ENCODE peak calls at places on chromosomes 11 and 22, in eight cellular contexts. One of them, this sample, is unnamed.

GRCh38 chr11:65498977-65499712 is at the start of gene MALAT1:
- DNase-seq in NCI-H1436: peak
- DNase-seq in colonic mucosa: peak
- DNase-seq in AG04449: no peak
- DNase-seq in GM03348: peak
- DNase-seq in T1000: peak
- DNase-seq in heart right ventricle: peak
- DNase-seq in T follicular helper cell: peak
- DNase-seq in this sample: no peak

GRCh38 chr22:28229566-28230483 is 310.8 kb upstream of the PITPNB start:
- DNase-seq in T follicular helper cell: no peak
- DNase-seq in NCI-H1436: no peak
- DNase-seq in AG04449: no peak
- DNase-seq in heart right ventricle: no peak
- DNase-seq in GM03348: peak
- DNase-seq in T1000: no peak
- DNase-seq in colonic mucosa: no peak
- DNase-seq in this sample: no peak

GRCh38 chr11:126277780-126278179 is 5.1 kb upstream of the TIRAP start:
- DNase-seq in heart right ventricle: no peak
- DNase-seq in T1000: no peak
- DNase-seq in colonic mucosa: no peak
- DNase-seq in AG04449: no peak
- DNase-seq in T follicular helper cell: no peak
- DNase-seq in NCI-H1436: no peak
- DNase-seq in GM03348: no peak
- DNase-seq in this sample: no peak

GRCh38 chr22:44191036-44191454 is 10.3 kb downstream of the PARVG start:
- DNase-seq in NCI-H1436: no peak
- DNase-seq in AG04449: no peak
- DNase-seq in colonic mucosa: no peak
- DNase-seq in T1000: no peak
- DNase-seq in GM03348: peak
- DNase-seq in T follicular helper cell: no peak
- DNase-seq in heart right ventricle: no peak
- DNase-seq in this sample: no peak

GRCh38 chr11:61149624-61150615 is 11.3 kb downstream of the VPS37C start:
- DNase-seq in GM03348: no peak
- DNase-seq in T follicular helper cell: no peak
- DNase-seq in AG04449: no peak
- DNase-seq in T1000: no peak
- DNase-seq in heart right ventricle: no peak
- DNase-seq in colonic mucosa: no peak
- DNase-seq in NCI-H1436: no peak
- DNase-seq in this sample: no peak

GRCh38 chr11:20854214-20854613 is 184.8 kb downstream of the NELL1 start:
- DNase-seq in T1000: no peak
- DNase-seq in AG04449: no peak
- DNase-seq in GM03348: no peak
- DNase-seq in colonic mucosa: no peak
- DNase-seq in heart right ventricle: no peak
- DNase-seq in T follicular helper cell: no peak
- DNase-seq in NCI-H1436: no peak
- DNase-seq in this sample: no peak

GRCh38 chr11:100573911-100574513 is 113.1 kb upstream of the ARHGAP42 start:
- DNase-seq in colonic mucosa: no peak
- DNase-seq in heart right ventricle: no peak
- DNase-seq in T1000: no peak
- DNase-seq in GM03348: peak
- DNase-seq in AG04449: no peak
- DNase-seq in T follicular helper cell: no peak
- DNase-seq in NCI-H1436: no peak
- DNase-seq in this sample: no peak

GRCh38 chr11:48125866-48126265 is 90.7 kb upstream of the OR4B1 start:
- DNase-seq in T follicular helper cell: no peak
- DNase-seq in NCI-H1436: no peak
- DNase-seq in colonic mucosa: no peak
- DNase-seq in GM03348: no peak
- DNase-seq in T1000: no peak
- DNase-seq in heart right ventricle: no peak
- DNase-seq in AG04449: no peak
- DNase-seq in this sample: no peak

GRCh38 chr11:61111786-61112517 is 9.7 kb downstream of the CD5 start:
- DNase-seq in T1000: no peak
- DNase-seq in AG04449: no peak
- DNase-seq in GM03348: no peak
- DNase-seq in T follicular helper cell: peak
- DNase-seq in NCI-H1436: no peak
- DNase-seq in heart right ventricle: no peak
- DNase-seq in colonic mucosa: no peak
- DNase-seq in this sample: no peak

GRCh38 chr11:57639321-57640067 is 10.2 kb downstream of the YPEL4 start:
- DNase-seq in colonic mucosa: no peak
- DNase-seq in T1000: no peak
- DNase-seq in heart right ventricle: no peak
- DNase-seq in AG04449: no peak
- DNase-seq in T follicular helper cell: no peak
- DNase-seq in GM03348: peak
- DNase-seq in NCI-H1436: no peak
- DNase-seq in this sample: no peak

GRCh38 chr11:59263225-59263894 is 50.6 kb upstream of the MPEG1 start:
- DNase-seq in colonic mucosa: peak
- DNase-seq in AG04449: no peak
- DNase-seq in NCI-H1436: no peak
- DNase-seq in T follicular helper cell: peak
- DNase-seq in heart right ventricle: no peak
- DNase-seq in T1000: no peak
- DNase-seq in GM03348: no peak
- DNase-seq in this sample: no peak

GRCh38 chr11:115496892-115497291 is 7.3 kb downstream of the CADM1 start:
- DNase-seq in AG04449: no peak
- DNase-seq in colonic mucosa: no peak
- DNase-seq in NCI-H1436: no peak
- DNase-seq in T follicular helper cell: no peak
- DNase-seq in GM03348: no peak
- DNase-seq in T1000: no peak
- DNase-seq in heart right ventricle: no peak
- DNase-seq in this sample: no peak

GRCh38 chr11:86811637-86812321 is 11.4 kb downstream of the PRSS23 start:
- DNase-seq in AG04449: no peak
- DNase-seq in NCI-H1436: no peak
- DNase-seq in GM03348: peak
- DNase-seq in heart right ventricle: no peak
- DNase-seq in colonic mucosa: no peak
- DNase-seq in T follicular helper cell: no peak
- DNase-seq in T1000: no peak
- DNase-seq in this sample: no peak

GRCh38 chr11:70642301-70642700 is 244.0 kb downstream of the CTTN start:
- DNase-seq in NCI-H1436: no peak
- DNase-seq in GM03348: no peak
- DNase-seq in T1000: no peak
- DNase-seq in T follicular helper cell: no peak
- DNase-seq in AG04449: no peak
- DNase-seq in heart right ventricle: no peak
- DNase-seq in colonic mucosa: no peak
- DNase-seq in this sample: no peak

GRCh38 chr11:44128729-44129128 is 33.3 kb downstream of the EXT2 start:
- DNase-seq in NCI-H1436: no peak
- DNase-seq in T follicular helper cell: no peak
- DNase-seq in AG04449: no peak
- DNase-seq in heart right ventricle: no peak
- DNase-seq in colonic mucosa: no peak
- DNase-seq in T1000: no peak
- DNase-seq in GM03348: no peak
- DNase-seq in this sample: no peak

GRCh38 chr11:18312663-18313420 is 9.1 kb downstream of the HPS5 start:
- DNase-seq in AG04449: peak
- DNase-seq in T follicular helper cell: no peak
- DNase-seq in colonic mucosa: no peak
- DNase-seq in heart right ventricle: no peak
- DNase-seq in T1000: no peak
- DNase-seq in NCI-H1436: no peak
- DNase-seq in GM03348: peak
- DNase-seq in this sample: no peak

GRCh38 chr11:66443602-66444001 is 5.0 kb upstream of the MRPL11 start:
- DNase-seq in colonic mucosa: no peak
- DNase-seq in GM03348: peak
- DNase-seq in T1000: peak
- DNase-seq in heart right ventricle: no peak
- DNase-seq in NCI-H1436: no peak
- DNase-seq in T follicular helper cell: no peak
- DNase-seq in AG04449: peak
- DNase-seq in this sample: peak

GRCh38 chr11:13009921-13010736 is 1.0 kb downstream of the RASSF10 start:
- DNase-seq in T1000: no peak
- DNase-seq in GM03348: peak
- DNase-seq in NCI-H1436: peak
- DNase-seq in AG04449: no peak
- DNase-seq in colonic mucosa: peak
- DNase-seq in T follicular helper cell: no peak
- DNase-seq in heart right ventricle: no peak
- DNase-seq in this sample: no peak

GRCh38 chr22:36328635-36329216 is 59.0 kb downstream of the MYH9 start:
- DNase-seq in T follicular helper cell: no peak
- DNase-seq in AG04449: peak
- DNase-seq in GM03348: peak
- DNase-seq in heart right ventricle: peak
- DNase-seq in NCI-H1436: no peak
- DNase-seq in T1000: peak
- DNase-seq in colonic mucosa: no peak
- DNase-seq in this sample: peak